ENCODE peak calls at places on chromosomes 3 and 15, in eight cellular contexts. V is GM06990, J is Peyer's patch, K is GM13976, O is dorsolateral prefrontal cortex, Y is epithelial cell of esophagus, G is A549, S is fibroblast of mammary gland. B is an unnamed sample.

GRCh38 chr15:42403389-42403788 is 44.1 kb downstream of the CAPN3 start:
- DNase-seq in J (no peak), G (no peak), O (no peak), V (no peak), Y (no peak), S (no peak), K (no peak), B (no peak)

GRCh38 chr15:40843885-40844542 is at the start of gene SPINT1:
- DNase-seq in G (no peak), O (no peak), Y (peak), S (no peak), K (peak), J (peak), V (peak), B (no peak)

GRCh38 chr3:109910772-109911171 is 573.4 kb upstream of the DPPA4 start:
- DNase-seq in Y (peak), S (no peak), K (no peak), G (no peak), O (no peak), J (no peak), V (no peak), B (no peak)

GRCh38 chr3:153289334-153289808 is 127.3 kb downstream of the RAP2B start:
- DNase-seq in G (no peak), Y (peak), K (no peak), S (peak), V (no peak), O (no peak), J (no peak), B (no peak)

GRCh38 chr3:105842943-105843342 is 25.9 kb downstream of the CBLB start:
- DNase-seq in G (no peak), V (no peak), S (peak), Y (no peak), O (no peak), K (no peak), J (no peak), B (no peak)

GRCh38 chr3:197801801-197802504 is 10.9 kb downstream of the LRCH3 start:
- DNase-seq in K (no peak), O (no peak), J (peak), S (peak), G (no peak), Y (peak), V (no peak), B (no peak)

GRCh38 chr3:138461246-138461645 is 26.8 kb downstream of the ESYT3 start:
- DNase-seq in G (no peak), K (no peak), V (no peak), S (no peak), Y (no peak), J (no peak), O (no peak), B (no peak)

GRCh38 chr15:90705212-90705611 is 11.9 kb upstream of the BLM start:
- DNase-seq in S (no peak), K (no peak), O (no peak), Y (no peak), V (no peak), J (no peak), G (no peak), B (no peak)

GRCh38 chr3:54954019-54954418 is 26.2 kb upstream of the LRTM1 start:
- DNase-seq in J (no peak), Y (peak), G (peak), K (no peak), S (peak), O (no peak), V (no peak), B (no peak)

GRCh38 chr3:46440531-46441294 is 24.0 kb downstream of the LTF start:
- DNase-seq in G (no peak), Y (no peak), S (no peak), V (peak), J (peak), K (peak), O (no peak), B (no peak)

GRCh38 chr3:55521086-55522060 is 34.3 kb upstream of the WNT5A start:
- DNase-seq in Y (no peak), V (no peak), O (no peak), S (peak), G (no peak), K (no peak), J (no peak), B (no peak)

GRCh38 chr15:73052679-73053397 is 575 bp downstream of the NEO1 start:
- DNase-seq in G (peak), Y (peak), O (peak), S (peak), K (peak), V (peak), J (peak), B (no peak)

GRCh38 chr3:58627580-58627894 is 39.0 kb downstream of the FAM3D start:
- DNase-seq in S (no peak), J (no peak), K (no peak), O (peak), Y (no peak), G (no peak), V (no peak), B (no peak)

GRCh38 chr3:12963184-12963868 is 109.9 kb downstream of the IQSEC1 start:
- DNase-seq in G (no peak), V (no peak), S (no peak), Y (no peak), J (no peak), O (no peak), K (no peak), B (no peak)

GRCh38 chr15:63473007-63473748 is 31.2 kb upstream of the USP3 start:
- DNase-seq in V (peak), K (peak), Y (no peak), O (no peak), G (no peak), S (no peak), J (no peak), B (no peak)

GRCh38 chr3:124699033-124699432 is 31.2 kb upstream of the UMPS start:
- DNase-seq in O (no peak), V (no peak), K (no peak), Y (no peak), J (no peak), S (no peak), G (no peak), B (no peak)

GRCh38 chr3:124702950-124703349 is 27.3 kb upstream of the UMPS start:
- DNase-seq in K (no peak), J (no peak), O (no peak), G (no peak), S (no peak), Y (no peak), V (no peak), B (no peak)

GRCh38 chr3:124699686-124700396 is 30.4 kb upstream of the UMPS start:
- DNase-seq in J (peak), O (no peak), K (no peak), V (no peak), S (no peak), G (no peak), Y (no peak), B (no peak)

GRCh38 chr3:124701687-124702086 is 28.6 kb upstream of the UMPS start:
- DNase-seq in K (no peak), Y (no peak), S (peak), G (no peak), J (no peak), O (no peak), V (no peak), B (no peak)

DNA sequence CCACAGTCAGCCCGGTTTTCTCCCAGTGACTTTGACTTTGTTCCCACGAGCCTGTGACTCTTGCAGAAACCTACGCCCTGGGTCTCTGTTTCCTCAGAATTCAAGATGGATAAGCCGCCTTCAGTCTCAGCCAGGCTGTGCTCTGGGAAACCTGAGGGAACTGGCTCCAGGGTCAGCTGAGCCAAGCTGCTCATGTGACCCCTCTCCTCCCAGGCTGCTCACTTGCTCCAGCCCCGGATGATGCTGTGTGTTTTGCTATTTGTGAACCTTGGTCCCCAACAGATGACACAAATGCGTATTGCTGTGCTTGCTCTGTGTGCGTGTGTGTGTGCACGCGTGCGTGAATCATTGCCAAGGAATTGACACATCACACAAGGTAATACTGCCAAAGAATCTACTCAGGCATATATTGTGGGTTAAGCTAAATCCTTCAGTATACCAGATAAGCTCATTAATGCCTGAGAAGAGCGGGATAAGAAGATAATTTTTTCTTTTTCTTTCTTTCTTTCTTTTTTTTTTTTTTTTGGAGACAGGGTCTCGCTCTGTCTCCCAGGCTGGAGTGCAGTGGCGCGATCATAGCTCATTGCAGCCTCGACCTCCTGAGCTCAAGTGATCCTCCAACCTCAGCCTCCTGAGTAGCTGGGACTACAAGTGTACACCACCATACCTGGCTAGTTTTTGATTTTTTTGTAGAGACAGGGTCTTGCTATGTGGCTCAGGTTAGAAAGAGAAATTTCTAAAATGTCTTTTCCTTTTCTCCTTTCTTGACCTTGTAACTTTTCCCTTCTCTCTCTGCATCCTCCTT is 29.2 kb upstream of the UMPS start:
- DNase-seq in S (peak), V (no peak), O (no peak), Y (no peak), K (no peak), G (no peak), J (peak), B (peak)
- TF ChIP-seq CTCF in S (no peak), V (no peak), O (no peak), Y (no peak), K (no peak), G (no peak), J (no peak), B (no peak)

DNA sequence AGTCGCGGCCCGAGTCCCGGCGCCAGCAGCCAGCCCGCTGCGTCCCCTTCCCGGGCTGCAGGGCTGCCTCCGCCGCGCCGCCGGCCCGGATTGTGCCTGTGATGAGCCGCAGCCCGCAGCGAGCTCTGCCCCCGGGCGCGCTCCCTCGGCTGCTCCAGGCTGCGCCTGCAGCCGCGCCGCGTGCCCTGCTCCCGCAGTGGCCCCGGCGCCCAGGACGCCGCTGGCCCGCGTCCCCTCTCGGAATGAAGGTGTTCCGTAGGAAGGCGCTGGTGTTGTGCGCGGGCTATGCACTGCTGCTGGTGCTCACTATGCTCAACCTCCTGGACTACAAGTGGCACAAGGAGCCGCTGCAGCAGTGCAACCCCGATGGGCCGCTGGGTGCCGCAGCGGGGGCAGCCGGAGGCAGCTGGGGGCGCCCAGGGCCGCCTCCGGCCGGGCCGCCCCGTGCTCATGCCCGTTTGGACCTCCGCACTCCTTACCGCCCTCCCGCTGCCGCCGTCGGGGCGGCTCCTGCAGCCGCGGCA is 1.2 kb downstream of the CHST2 start:
- DNase-seq in K (peak), G (peak), S (peak), V (peak), O (no peak), Y (peak), J (peak), B (no peak)
- TF ChIP-seq CTCF in K (peak), G (no peak), S (no peak), V (peak), O (no peak), Y (peak), J (no peak), B (no peak)

GRCh38 chr3:177377166-177377565 is 179.9 kb upstream of the TBL1XR1 start:
- DNase-seq in G (no peak), K (no peak), V (no peak), Y (peak), J (peak), S (no peak), O (no peak), B (no peak)

GRCh38 chr3:177381070-177381469 is 183.8 kb upstream of the TBL1XR1 start:
- DNase-seq in Y (no peak), K (no peak), O (no peak), J (no peak), G (no peak), V (no peak), S (no peak), B (no peak)

GRCh38 chr3:177378168-177378567 is 180.9 kb upstream of the TBL1XR1 start:
- DNase-seq in J (no peak), Y (no peak), G (no peak), S (no peak), O (no peak), K (peak), V (peak), B (no peak)

GRCh38 chr3:177382944-177383343 is 185.7 kb upstream of the TBL1XR1 start:
- DNase-seq in Y (peak), O (no peak), V (no peak), K (no peak), S (peak), G (no peak), J (no peak), B (no peak)

GRCh38 chr3:177379045-177379444 is 181.8 kb upstream of the TBL1XR1 start:
- DNase-seq in S (no peak), J (no peak), G (no peak), V (no peak), K (no peak), O (no peak), Y (no peak), B (no peak)
- TF ChIP-seq CTCF in S (no peak), J (peak), G (no peak), V (peak), K (no peak), O (no peak), Y (no peak), B (no peak)

DNA sequence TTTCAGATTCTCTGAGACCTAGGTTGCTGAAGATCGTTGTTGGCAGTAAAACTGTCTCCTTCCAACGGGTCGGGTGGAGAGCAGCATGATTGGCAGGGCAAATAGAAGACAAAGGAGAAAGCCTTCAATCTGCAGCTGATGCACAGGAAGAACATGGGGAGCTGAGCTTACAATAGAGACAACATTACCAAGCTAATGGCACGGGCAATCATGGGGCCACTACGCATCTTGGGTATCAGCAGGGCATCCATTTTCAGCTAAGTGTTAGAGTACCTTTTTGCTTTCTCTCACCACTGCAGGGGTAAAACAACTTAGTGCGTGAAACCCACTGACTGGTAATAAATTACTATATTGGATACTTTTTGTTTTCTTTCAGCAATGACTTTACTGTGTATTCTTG is 114.8 kb downstream of the WDR72 start:
- DNase-seq in J (no peak), S (no peak), G (no peak), V (no peak), Y (no peak), O (no peak), K (no peak), B (no peak)
- TF ChIP-seq CTCF in J (no peak), S (no peak), G (no peak), V (no peak), Y (no peak), O (no peak), K (no peak), B (no peak)

B was measured in D721Med.